ENCODE peak calls at places on chromosomes 12 and 14, in five cellular contexts. N is A673, J is thyroid gland, E is neuronal stem cell, S is mesenchymal stem cell. D is an unnamed sample. For H3K27me3 and H3K36me3, the result is how much of the 10 kb centered on the place peaks cover.

GRCh38 chr12:32859389-32859788 is 37.2 kb downstream of the PKP2 start:
- DNase-seq in N (no peak), S (no peak), J (no peak), E (no peak), D (no peak)

GRCh38 chr12:6909421-6910145 is 4.8 kb upstream of the ENO2 start:
- DNase-seq in N (no peak), S (no peak), E (no peak), J (no peak), D (no peak)

GRCh38 chr12:20105938-20106337 is 262.4 kb upstream of the PDE3A start:
- DNase-seq in N (no peak), S (peak), E (no peak), J (no peak), D (no peak)

GRCh38 chr14:39398382-39398781 is 33.9 kb downstream of the FBXO33 start:
- DNase-seq in E (no peak), J (no peak), N (no peak), S (no peak), D (no peak)

GRCh38 chr14:69471916-69472315 is 12.6 kb upstream of the PLEKHD1 start:
- DNase-seq in J (peak), S (no peak), N (no peak), E (no peak), D (no peak)

GRCh38 chr12:26466709-26467108 is 271.3 kb downstream of the SSPN start:
- DNase-seq in E (no peak), N (no peak), S (no peak), J (no peak), D (no peak)

GRCh38 chr12:122860854-122861585 is 25.8 kb downstream of the HIP1R start:
- DNase-seq in J (no peak), N (no peak), S (no peak), E (no peak), D (no peak)

GRCh38 chr12:123106640-123107359 is 44.1 kb downstream of the PITPNM2 start:
- DNase-seq in E (no peak), S (no peak), J (no peak), N (peak), D (no peak)

GRCh38 chr12:50848963-50849362 is 6.2 kb downstream of the TMPRSS12 start:
- DNase-seq in N (no peak), S (no peak), J (no peak), E (no peak), D (no peak)

GRCh38 chr14:37588956-37589737 is 5.9 kb downstream of the FOXA1 start:
- DNase-seq in S (peak), E (no peak), N (no peak), J (no peak), D (no peak)

GRCh38 chr12:88932457-88932856 is 352.2 kb upstream of the KITLG start:
- DNase-seq in J (no peak), S (no peak), E (no peak), N (no peak), D (no peak)

GRCh38 chr12:3772380-3772779 is 19.5 kb upstream of the CRACR2A start:
- DNase-seq in J (no peak), E (no peak), N (no peak), S (no peak), D (no peak)

GRCh38 chr14:61602733-61603077 is 92.6 kb upstream of the HIF1A start:
- DNase-seq in N (peak), S (no peak), J (no peak), E (no peak), D (no peak)

GRCh38 chr12:54439521-54440255 is 20.6 kb upstream of the ITGA5 start:
- DNase-seq in N (peak), E (no peak), J (peak), S (peak), D (no peak)

GRCh38 chr14:103692159-103692558 is 23.1 kb downstream of the XRCC3 start:
- DNase-seq in S (no peak), J (no peak), N (no peak), E (no peak), D (no peak)

GRCh38 chr14:103694572-103695026 is 20.7 kb downstream of the XRCC3 start:
- DNase-seq in N (no peak), E (no peak), S (no peak), J (no peak), D (no peak)

GRCh38 chr14:103690332-103690731 is 24.9 kb downstream of the XRCC3 start:
- DNase-seq in S (no peak), E (no peak), J (no peak), N (no peak), D (no peak)

GRCh38 chr14:103693514-103693913 is 21.7 kb downstream of the XRCC3 start:
- DNase-seq in E (no peak), N (no peak), J (no peak), S (no peak), D (no peak)

GRCh38 chr14:103692871-103693270 is 22.4 kb downstream of the XRCC3 start:
- DNase-seq in S (no peak), J (no peak), N (no peak), E (no peak), D (no peak)
- H3K27me3 ChIP-seq in S (under half), J (under half), N (under half), E (under half), D (under half)

GRCh38 chr12:67637718-67638117 is 10.8 kb upstream of the DYRK2 start:
- DNase-seq in J (no peak), N (no peak), E (no peak), S (no peak), D (no peak)
- H3K36me3 ChIP-seq in J (under half), N (under half), E (under half), S (under half), D (under half)

DNA sequence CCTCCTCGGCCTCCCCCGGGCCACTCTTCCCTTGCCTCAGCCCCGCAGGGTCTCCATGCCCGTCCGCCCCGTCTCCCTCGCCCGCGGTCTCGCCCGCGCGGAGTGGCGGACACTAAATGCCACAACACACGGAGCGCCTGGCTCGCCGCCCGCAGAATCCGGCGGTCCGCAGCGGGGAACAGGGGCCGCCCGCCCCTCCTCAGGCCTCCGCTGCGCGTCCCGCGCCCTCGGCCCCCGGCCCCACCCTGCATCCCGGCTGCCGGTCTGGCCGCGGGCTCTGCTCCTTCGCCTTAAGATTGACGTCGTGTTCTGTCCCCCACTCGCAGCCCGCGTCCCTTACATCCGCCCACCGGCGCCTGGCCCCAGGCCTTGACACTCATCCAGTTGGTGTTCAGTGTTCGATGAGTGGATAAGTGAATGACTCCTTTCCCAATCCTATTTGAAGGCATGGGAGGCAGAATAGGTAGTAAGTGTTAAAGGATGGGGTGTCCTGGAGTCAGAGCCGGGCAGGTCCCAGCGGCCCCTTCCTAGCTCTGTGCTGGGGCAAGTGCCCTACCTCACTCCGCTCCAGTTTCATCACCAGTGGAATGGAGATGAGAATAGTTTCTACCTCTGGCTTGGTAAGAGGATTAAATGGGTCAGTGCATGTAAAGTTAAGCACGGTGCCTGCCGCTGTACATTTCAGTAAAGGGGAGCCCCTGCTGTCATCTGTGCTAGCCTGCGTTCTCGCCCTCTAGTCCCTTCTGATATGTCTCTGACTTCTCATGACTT is 626 bp downstream of the TECPR2 start:
- DNase-seq in J (peak), S (peak), N (peak), E (peak), D (peak)
- H3K27me3 ChIP-seq in J (under half), S (under half), N (under half), E (under half), D (under half)

GRCh38 chr14:92949496-92950192 is 26.7 kb downstream of the CHGA start:
- DNase-seq in N (no peak), S (no peak), J (no peak), E (no peak), D (no peak)
- H3K36me3 ChIP-seq in N (under half), S (under half), J (under half), E (under half), D (under half)

GRCh38 chr12:132178314-132178713 is 34.1 kb downstream of the NOC4L start:
- DNase-seq in E (no peak), S (no peak), J (no peak), N (no peak), D (no peak)

GRCh38 chr12:132176358-132176919 is 32.2 kb downstream of the NOC4L start:
- DNase-seq in S (no peak), N (no peak), J (no peak), E (no peak), D (no peak)

GRCh38 chr12:132178801-132179401 is 34.6 kb downstream of the NOC4L start:
- DNase-seq in J (no peak), S (no peak), N (peak), E (no peak), D (no peak)

GRCh38 chr12:132175496-132176357 is 31.5 kb downstream of the NOC4L start:
- DNase-seq in S (no peak), E (no peak), J (no peak), N (no peak), D (no peak)

GRCh38 chr12:132176920-132177551 is 32.8 kb downstream of the NOC4L start:
- DNase-seq in N (peak), E (no peak), S (no peak), J (no peak), D (no peak)
- H3K27me3 ChIP-seq in N (under half), E (under half), S (half or more), J (under half), D (under half)

GRCh38 chr14:104554608-104555401 is 24.8 kb upstream of the C14orf180 start:
- DNase-seq in S (no peak), E (no peak), N (no peak), J (no peak), D (no peak)

GRCh38 chr14:104554088-104554607 is 25.4 kb upstream of the C14orf180 start:
- DNase-seq in J (no peak), S (no peak), N (no peak), E (no peak), D (no peak)

GRCh38 chr14:104557086-104557485 is 22.5 kb upstream of the C14orf180 start:
- DNase-seq in N (no peak), E (no peak), S (no peak), J (no peak), D (no peak)

GRCh38 chr14:104556256-104557021 is 23.1 kb upstream of the C14orf180 start:
- DNase-seq in N (no peak), J (no peak), S (no peak), E (no peak), D (no peak)

GRCh38 chr14:104555621-104556255 is 23.8 kb upstream of the C14orf180 start:
- DNase-seq in S (no peak), E (no peak), N (no peak), J (no peak), D (no peak)
- H3K36me3 ChIP-seq in S (under half), E (under half), N (under half), J (under half), D (under half)

DNA sequence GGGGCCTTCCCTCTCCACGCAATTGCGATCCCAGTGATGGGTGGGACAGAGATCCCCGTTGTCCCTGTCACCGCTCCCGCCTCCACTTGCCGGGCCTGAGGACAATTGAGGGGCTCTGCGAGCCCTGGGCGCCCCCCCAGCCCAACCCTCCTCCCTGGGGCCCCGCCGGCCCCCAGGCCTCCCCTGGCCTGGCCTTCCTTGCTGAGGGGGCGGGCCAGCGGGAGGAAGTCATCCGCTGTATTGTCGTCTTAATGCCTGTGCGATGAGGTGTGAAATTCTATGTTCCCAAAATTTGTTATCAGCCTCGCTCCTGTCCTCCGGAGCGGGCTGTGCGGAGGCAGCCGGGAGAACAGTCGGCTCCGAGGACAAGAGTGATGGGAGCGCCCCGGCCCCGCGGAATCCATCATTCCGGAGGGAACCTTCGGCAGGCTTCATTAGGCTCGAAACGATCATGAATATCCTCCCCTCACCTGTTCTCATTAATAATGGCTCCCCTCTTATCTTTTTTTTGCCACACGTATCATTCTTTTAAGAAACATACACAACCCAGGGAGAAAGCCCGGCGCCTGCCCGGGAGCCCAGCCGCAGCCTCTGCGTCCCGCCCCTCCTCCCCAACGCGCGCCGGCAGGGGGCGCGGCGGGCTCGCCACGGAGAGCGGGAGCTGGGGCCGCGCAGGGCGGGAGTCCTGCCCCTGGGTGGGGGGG is 17.3 kb upstream of the DLK1 start:
- DNase-seq in J (peak), N (no peak), E (no peak), S (peak), D (no peak)
- H3K27me3 ChIP-seq in J (under half), N (under half), E (under half), S (half or more), D (under half)

DNA sequence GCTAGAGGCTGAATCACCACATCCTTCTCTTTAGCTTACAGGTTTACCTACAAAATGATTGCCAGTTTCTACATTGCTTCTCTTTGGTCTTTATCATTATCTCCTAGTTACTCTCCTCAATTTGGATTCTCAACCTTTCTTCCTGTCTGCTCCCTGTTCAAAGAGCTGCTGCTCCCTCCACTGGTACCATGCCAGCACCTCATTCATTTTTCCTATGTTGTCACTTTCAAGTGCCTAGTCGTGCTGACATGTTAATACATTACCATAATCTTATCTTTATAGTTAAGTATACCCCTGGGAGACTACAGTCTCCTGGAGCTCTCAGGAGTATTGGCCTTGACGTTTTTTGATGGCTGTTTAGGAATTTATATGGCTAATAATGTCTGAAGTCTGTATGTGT is 14.2 kb downstream of the FRS2 start:
- DNase-seq in N (peak), S (peak), J (no peak), E (no peak), D (no peak)
- H3K36me3 ChIP-seq in N (under half), S (under half), J (under half), E (under half), D (under half)

D was measured in brain microvascular endothelial cell.